ENCODE peak calls at places on chromosomes 4 and X, in eight cellular contexts. One of them, this sample, is unnamed.

GRCh38 chr4:188660796-188661195 is 521.6 kb downstream of the TRIML1 start:
- DNase-seq in PC-9: no peak
- DNase-seq in A549: no peak
- DNase-seq in tibial nerve: no peak
- DNase-seq in endodermal cell: peak
- DNase-seq in transverse colon: no peak
- DNase-seq in HFF-Myc: no peak
- DNase-seq in fibroblast of pulmonary artery: no peak
- DNase-seq in this sample: no peak

GRCh38 chr4:99801005-99801699 is 15.5 kb upstream of the DAPP1 start:
- DNase-seq in tibial nerve: no peak
- DNase-seq in endodermal cell: no peak
- DNase-seq in fibroblast of pulmonary artery: no peak
- DNase-seq in HFF-Myc: no peak
- DNase-seq in A549: no peak
- DNase-seq in PC-9: no peak
- DNase-seq in transverse colon: no peak
- DNase-seq in this sample: no peak

GRCh38 chr4:153089781-153090180 is 114.5 kb upstream of the TRIM2 start:
- DNase-seq in HFF-Myc: no peak
- DNase-seq in A549: no peak
- DNase-seq in tibial nerve: no peak
- DNase-seq in transverse colon: no peak
- DNase-seq in PC-9: no peak
- DNase-seq in endodermal cell: no peak
- DNase-seq in fibroblast of pulmonary artery: no peak
- DNase-seq in this sample: peak

GRCh38 chr4:76964769-76965168 is 15.2 kb downstream of the SEPTIN11 start:
- DNase-seq in endodermal cell: no peak
- DNase-seq in tibial nerve: no peak
- DNase-seq in PC-9: no peak
- DNase-seq in fibroblast of pulmonary artery: no peak
- DNase-seq in A549: no peak
- DNase-seq in transverse colon: no peak
- DNase-seq in HFF-Myc: no peak
- DNase-seq in this sample: no peak

GRCh38 chrX:87063622-87064021 is 454.0 kb upstream of the KLHL4 start:
- DNase-seq in endodermal cell: no peak
- DNase-seq in HFF-Myc: no peak
- DNase-seq in fibroblast of pulmonary artery: no peak
- DNase-seq in transverse colon: no peak
- DNase-seq in tibial nerve: no peak
- DNase-seq in A549: no peak
- DNase-seq in PC-9: no peak
- DNase-seq in this sample: no peak

GRCh38 chr4:181264908-181265307 is 978.3 kb upstream of the TENM3 start:
- DNase-seq in endodermal cell: peak
- DNase-seq in HFF-Myc: no peak
- DNase-seq in tibial nerve: no peak
- DNase-seq in transverse colon: no peak
- DNase-seq in fibroblast of pulmonary artery: no peak
- DNase-seq in PC-9: no peak
- DNase-seq in A549: no peak
- DNase-seq in this sample: no peak

GRCh38 chr4:61909031-61909430 is 708.9 kb downstream of the ADGRL3 start:
- DNase-seq in A549: no peak
- DNase-seq in fibroblast of pulmonary artery: no peak
- DNase-seq in transverse colon: no peak
- DNase-seq in HFF-Myc: no peak
- DNase-seq in PC-9: no peak
- DNase-seq in endodermal cell: no peak
- DNase-seq in tibial nerve: no peak
- DNase-seq in this sample: no peak

GRCh38 chr4:145679520-145679919 is 426 bp upstream of the C4orf51 start:
- DNase-seq in transverse colon: no peak
- DNase-seq in PC-9: peak
- DNase-seq in fibroblast of pulmonary artery: peak
- DNase-seq in A549: peak
- DNase-seq in tibial nerve: no peak
- DNase-seq in endodermal cell: no peak
- DNase-seq in HFF-Myc: peak
- DNase-seq in this sample: peak

GRCh38 chrX:1486177-1486576 is 33.5 kb upstream of the ASMTL start:
- DNase-seq in fibroblast of pulmonary artery: no peak
- DNase-seq in tibial nerve: no peak
- DNase-seq in PC-9: no peak
- DNase-seq in A549: no peak
- DNase-seq in transverse colon: no peak
- DNase-seq in endodermal cell: no peak
- DNase-seq in HFF-Myc: no peak
- DNase-seq in this sample: no peak

GRCh38 chrX:120457766-120458180 is 11.3 kb downstream of the LAMP2 start:
- DNase-seq in transverse colon: no peak
- DNase-seq in A549: no peak
- DNase-seq in HFF-Myc: peak
- DNase-seq in endodermal cell: no peak
- DNase-seq in PC-9: no peak
- DNase-seq in fibroblast of pulmonary artery: peak
- DNase-seq in tibial nerve: no peak
- DNase-seq in this sample: peak

GRCh38 chr4:178633263-178633662 is 1191.0 kb upstream of the AGA start:
- DNase-seq in endodermal cell: no peak
- DNase-seq in A549: peak
- DNase-seq in PC-9: no peak
- DNase-seq in tibial nerve: no peak
- DNase-seq in fibroblast of pulmonary artery: no peak
- DNase-seq in HFF-Myc: no peak
- DNase-seq in transverse colon: no peak
- DNase-seq in this sample: no peak
- TF ChIP-seq CTCF in endodermal cell: peak
- TF ChIP-seq CTCF in A549: no peak
- TF ChIP-seq CTCF in PC-9: peak
- TF ChIP-seq CTCF in tibial nerve: no peak
- TF ChIP-seq CTCF in fibroblast of pulmonary artery: no peak
- TF ChIP-seq CTCF in HFF-Myc: no peak
- TF ChIP-seq CTCF in transverse colon: no peak
- TF ChIP-seq CTCF in this sample: no peak

GRCh38 chr4:173332021-173332487 is 2.1 kb downstream of the HMGB2 start:
- DNase-seq in HFF-Myc: no peak
- DNase-seq in A549: no peak
- DNase-seq in fibroblast of pulmonary artery: peak
- DNase-seq in transverse colon: no peak
- DNase-seq in tibial nerve: no peak
- DNase-seq in PC-9: no peak
- DNase-seq in endodermal cell: no peak
- DNase-seq in this sample: no peak

GRCh38 chr4:173332963-173333657 is 1.0 kb downstream of the HMGB2 start:
- DNase-seq in transverse colon: no peak
- DNase-seq in HFF-Myc: no peak
- DNase-seq in A549: no peak
- DNase-seq in PC-9: peak
- DNase-seq in endodermal cell: no peak
- DNase-seq in fibroblast of pulmonary artery: no peak
- DNase-seq in tibial nerve: no peak
- DNase-seq in this sample: no peak

GRCh38 chr4:173333658-173334084 is 487 bp downstream of the HMGB2 start:
- DNase-seq in transverse colon: peak
- DNase-seq in HFF-Myc: no peak
- DNase-seq in endodermal cell: peak
- DNase-seq in tibial nerve: peak
- DNase-seq in A549: no peak
- DNase-seq in PC-9: no peak
- DNase-seq in fibroblast of pulmonary artery: peak
- DNase-seq in this sample: no peak

GRCh38 chr4:173328236-173328901 is 5.8 kb downstream of the HMGB2 start:
- DNase-seq in endodermal cell: no peak
- DNase-seq in tibial nerve: no peak
- DNase-seq in fibroblast of pulmonary artery: no peak
- DNase-seq in PC-9: no peak
- DNase-seq in HFF-Myc: no peak
- DNase-seq in transverse colon: no peak
- DNase-seq in A549: no peak
- DNase-seq in this sample: no peak

DNA sequence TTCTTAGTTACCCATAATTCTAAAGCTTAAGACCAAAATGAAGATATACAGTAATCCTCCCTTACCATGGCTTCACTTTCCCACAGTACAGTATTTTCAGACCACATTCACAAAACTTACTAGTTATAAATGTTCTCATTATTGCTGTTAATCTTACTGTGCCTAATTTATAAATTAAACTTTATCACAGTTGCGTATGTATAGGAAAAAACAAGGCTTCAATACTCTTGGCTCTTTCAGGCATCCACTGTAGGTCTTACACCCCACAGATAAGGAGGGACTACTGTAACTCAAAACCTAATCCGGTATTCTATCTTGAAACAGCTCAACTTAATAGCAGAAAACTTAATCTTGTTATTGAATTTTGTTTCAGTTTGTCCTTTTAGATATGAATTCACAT is 3.6 kb downstream of the HMGB2 start:
- DNase-seq in HFF-Myc: no peak
- DNase-seq in PC-9: no peak
- DNase-seq in A549: no peak
- DNase-seq in fibroblast of pulmonary artery: no peak
- DNase-seq in tibial nerve: no peak
- DNase-seq in transverse colon: no peak
- DNase-seq in endodermal cell: no peak
- DNase-seq in this sample: no peak
- H3K4me3 ChIP-seq in HFF-Myc: no peak
- H3K4me3 ChIP-seq in PC-9: no peak
- H3K4me3 ChIP-seq in A549: no peak
- H3K4me3 ChIP-seq in fibroblast of pulmonary artery: no peak
- H3K4me3 ChIP-seq in tibial nerve: no peak
- H3K4me3 ChIP-seq in transverse colon: no peak
- H3K4me3 ChIP-seq in endodermal cell: no peak
- H3K4me3 ChIP-seq in this sample: no peak

GRCh38 chrX:11531226-11531625 is 134.5 kb downstream of the ARHGAP6 start:
- DNase-seq in tibial nerve: no peak
- DNase-seq in endodermal cell: no peak
- DNase-seq in fibroblast of pulmonary artery: peak
- DNase-seq in HFF-Myc: no peak
- DNase-seq in A549: peak
- DNase-seq in PC-9: no peak
- DNase-seq in transverse colon: no peak
- DNase-seq in this sample: peak
- TF ChIP-seq CTCF in tibial nerve: peak
- TF ChIP-seq CTCF in endodermal cell: peak
- TF ChIP-seq CTCF in fibroblast of pulmonary artery: peak
- TF ChIP-seq CTCF in HFF-Myc: no peak
- TF ChIP-seq CTCF in A549: peak
- TF ChIP-seq CTCF in PC-9: no peak
- TF ChIP-seq CTCF in transverse colon: no peak
- TF ChIP-seq CTCF in this sample: peak

GRCh38 chrX:134544189-134544588 is 84.2 kb downstream of the HPRT1 start:
- DNase-seq in endodermal cell: no peak
- DNase-seq in fibroblast of pulmonary artery: no peak
- DNase-seq in HFF-Myc: no peak
- DNase-seq in A549: no peak
- DNase-seq in PC-9: no peak
- DNase-seq in tibial nerve: no peak
- DNase-seq in transverse colon: no peak
- DNase-seq in this sample: no peak
- H3K4me3 ChIP-seq in endodermal cell: peak
- H3K4me3 ChIP-seq in fibroblast of pulmonary artery: no peak
- H3K4me3 ChIP-seq in HFF-Myc: no peak
- H3K4me3 ChIP-seq in A549: no peak
- H3K4me3 ChIP-seq in PC-9: no peak
- H3K4me3 ChIP-seq in tibial nerve: no peak
- H3K4me3 ChIP-seq in transverse colon: peak
- H3K4me3 ChIP-seq in this sample: no peak

GRCh38 chr4:1234811-1235292 is 14.1 kb downstream of the CTBP1 start:
- DNase-seq in fibroblast of pulmonary artery: no peak
- DNase-seq in endodermal cell: no peak
- DNase-seq in PC-9: no peak
- DNase-seq in HFF-Myc: no peak
- DNase-seq in A549: no peak
- DNase-seq in transverse colon: no peak
- DNase-seq in tibial nerve: no peak
- DNase-seq in this sample: no peak
- TF ChIP-seq CTCF in fibroblast of pulmonary artery: no peak
- TF ChIP-seq CTCF in endodermal cell: no peak
- TF ChIP-seq CTCF in PC-9: no peak
- TF ChIP-seq CTCF in HFF-Myc: no peak
- TF ChIP-seq CTCF in A549: no peak
- TF ChIP-seq CTCF in transverse colon: no peak
- TF ChIP-seq CTCF in tibial nerve: no peak
- TF ChIP-seq CTCF in this sample: no peak

DNA sequence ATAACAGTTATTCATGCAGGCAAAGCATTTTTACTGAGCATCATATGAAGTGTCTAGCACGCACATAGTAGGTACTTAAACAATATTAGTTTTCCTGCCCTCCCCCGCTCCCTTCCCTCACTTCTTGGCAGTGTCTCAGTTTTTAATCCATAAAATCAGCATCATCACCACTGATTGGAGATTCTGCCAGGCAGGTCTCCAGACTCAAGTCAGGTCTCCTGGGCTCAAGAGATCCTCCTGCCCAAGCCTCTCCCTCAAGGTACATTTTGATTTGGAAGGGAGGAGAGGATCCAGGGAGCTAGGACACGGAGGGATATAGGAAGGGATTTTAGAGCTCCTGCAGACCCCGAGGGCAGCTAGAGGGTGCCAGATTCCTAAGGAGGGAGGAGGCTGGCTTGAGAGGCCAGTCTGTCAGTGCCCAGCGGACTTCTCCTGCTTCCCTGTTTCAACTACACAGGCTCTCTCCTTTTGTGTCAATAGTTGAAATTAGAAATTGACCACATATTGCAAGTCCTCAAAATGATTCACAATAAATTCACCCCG is 4.4 kb upstream of the FAT1 start:
- DNase-seq in HFF-Myc: no peak
- DNase-seq in PC-9: peak
- DNase-seq in tibial nerve: no peak
- DNase-seq in endodermal cell: peak
- DNase-seq in A549: peak
- DNase-seq in fibroblast of pulmonary artery: peak
- DNase-seq in transverse colon: no peak
- DNase-seq in this sample: peak
- H3K4me3 ChIP-seq in HFF-Myc: peak
- H3K4me3 ChIP-seq in PC-9: peak
- H3K4me3 ChIP-seq in tibial nerve: no peak
- H3K4me3 ChIP-seq in endodermal cell: peak
- H3K4me3 ChIP-seq in A549: peak
- H3K4me3 ChIP-seq in fibroblast of pulmonary artery: no peak
- H3K4me3 ChIP-seq in transverse colon: peak
- H3K4me3 ChIP-seq in this sample: peak

GRCh38 chr4:29128810-29129209 is 1591.4 kb upstream of the PCDH7 start:
- DNase-seq in transverse colon: no peak
- DNase-seq in A549: no peak
- DNase-seq in HFF-Myc: no peak
- DNase-seq in PC-9: no peak
- DNase-seq in endodermal cell: no peak
- DNase-seq in fibroblast of pulmonary artery: no peak
- DNase-seq in tibial nerve: no peak
- DNase-seq in this sample: no peak

DNA sequence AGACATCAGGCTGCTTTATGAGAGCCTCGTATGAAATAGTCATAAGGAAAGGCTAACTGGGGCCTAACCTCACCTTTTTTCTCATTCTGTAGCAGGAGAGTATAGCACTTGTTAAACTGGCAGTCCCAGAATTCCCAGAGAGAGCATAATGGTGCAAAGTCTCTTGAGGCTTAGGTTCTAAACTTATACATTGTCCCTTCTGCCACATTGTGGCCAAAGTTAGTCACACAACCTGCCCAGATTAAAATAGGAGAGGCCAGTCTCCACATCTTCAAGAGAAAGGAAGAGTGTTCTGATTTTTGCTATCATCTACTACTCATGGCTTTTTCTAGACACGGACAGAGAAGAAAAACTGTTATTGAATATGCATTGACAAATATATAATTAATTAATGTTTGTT is 1588.9 kb upstream of the PCDH7 start:
- DNase-seq in tibial nerve: no peak
- DNase-seq in endodermal cell: peak
- DNase-seq in A549: no peak
- DNase-seq in fibroblast of pulmonary artery: no peak
- DNase-seq in HFF-Myc: no peak
- DNase-seq in PC-9: no peak
- DNase-seq in transverse colon: no peak
- DNase-seq in this sample: no peak
- TF ChIP-seq CTCF in tibial nerve: no peak
- TF ChIP-seq CTCF in endodermal cell: peak
- TF ChIP-seq CTCF in A549: no peak
- TF ChIP-seq CTCF in fibroblast of pulmonary artery: no peak
- TF ChIP-seq CTCF in HFF-Myc: no peak
- TF ChIP-seq CTCF in PC-9: no peak
- TF ChIP-seq CTCF in transverse colon: no peak
- TF ChIP-seq CTCF in this sample: no peak